ENCODE peak calls at places on chromosomes 1 and 21, in ten cellular contexts. L is IMR-90, N is NCI-H2227 treated with DMSO at 0.1 percent for 48 hours, I is pancreas, S is fibroblast of mammary gland, W is fibroblast of pulmonary artery, Q is A549, X is neural crest cell, A is nephron progenitor cell, H is NCI-H460. C is an unnamed sample.
A peak's percentile ranks its signal among the peaks of the same experiment; 100 is the strongest.

GRCh38 chr1:244801246-244801645 is 34.2 kb upstream of the COX20 start:
- DNase-seq in L (peak; percentile 13), N (no peak), I (peak; percentile 31), S (peak; percentile 45), W (peak; percentile 52), Q (peak; percentile 67), X (peak; percentile 8), A (no peak), H (peak; percentile 37), C (peak; percentile 21)

GRCh38 chr1:181704556-181704955 is 221.2 kb downstream of the CACNA1E start:
- DNase-seq in L (no peak), N (no peak), I (no peak), S (no peak), W (no peak), Q (no peak), X (peak; percentile 5), A (peak; percentile 9), H (no peak), C (no peak)

GRCh38 chr1:14778882-14779594 is 180.6 kb downstream of the KAZN start:
- DNase-seq in L (peak; percentile 15), N (no peak), I (peak; percentile 61), S (peak; percentile 12), W (peak; percentile 22), Q (peak; percentile 30), X (peak; percentile 64), A (peak; percentile 54), H (peak; percentile 12), C (no peak)

GRCh38 chr1:47791879-47792608 is 205.1 kb downstream of the TRABD2B start:
- DNase-seq in L (no peak), N (no peak), I (no peak), S (peak; percentile 13), W (no peak), Q (no peak), X (no peak), A (no peak), H (no peak), C (no peak)

GRCh38 chr1:155759966-155760630 is 71.2 kb downstream of the DAP3 start:
- DNase-seq in L (no peak), N (no peak), I (no peak), S (no peak), W (no peak), Q (no peak), X (no peak), A (no peak), H (no peak), C (no peak)

GRCh38 chr1:199010492-199010891 is 371.7 kb downstream of the PTPRC start:
- DNase-seq in L (no peak), N (no peak), I (no peak), S (no peak), W (no peak), Q (no peak), X (no peak), A (no peak), H (no peak), C (no peak)

GRCh38 chr1:41810446-41810845 is 108.3 kb downstream of the HIVEP3 start:
- DNase-seq in L (peak; percentile 63), N (no peak), I (no peak), S (peak; percentile 55), W (peak; percentile 61), Q (no peak), X (peak; percentile 29), A (peak; percentile 80), H (peak; percentile 15), C (peak; percentile 52)

GRCh38 chr21:43790053-43790524 is 712 bp downstream of the RRP1 start:
- DNase-seq in L (no peak), N (no peak), I (no peak), S (no peak), W (no peak), Q (no peak), X (no peak), A (no peak), H (no peak), C (no peak)

GRCh38 chr1:228064296-228064695 is 18.2 kb upstream of the ARF1 start:
- DNase-seq in L (no peak), N (no peak), I (no peak), S (no peak), W (no peak), Q (no peak), X (no peak), A (no peak), H (no peak), C (no peak)

GRCh38 chr1:17229379-17229778 is 19.5 kb upstream of the PADI3 start:
- DNase-seq in L (no peak), N (no peak), I (no peak), S (no peak), W (no peak), Q (no peak), X (no peak), A (no peak), H (no peak), C (no peak)

GRCh38 chr1:51734899-51735745 is 118.2 kb downstream of the OSBPL9 start:
- DNase-seq in L (no peak), N (no peak), I (no peak), S (peak; percentile 12), W (no peak), Q (no peak), X (no peak), A (no peak), H (no peak), C (no peak)

GRCh38 chr1:205531191-205532025 is 26.9 kb downstream of the CDK18 start:
- DNase-seq in L (no peak), N (no peak), I (no peak), S (no peak), W (no peak), Q (no peak), X (no peak), A (no peak), H (no peak), C (no peak)

GRCh38 chr1:31238986-31239613 is 587 bp downstream of the NKAIN1 start:
- DNase-seq in L (no peak), N (no peak), I (no peak), S (no peak), W (no peak), Q (no peak), X (peak; percentile 64), A (peak; percentile 70), H (no peak), C (peak; percentile 22)

GRCh38 chr1:59061876-59062275 is 235.0 kb upstream of the FGGY start:
- DNase-seq in L (peak; percentile 90), N (no peak), I (no peak), S (peak; percentile 96), W (peak; percentile 98), Q (no peak), X (no peak), A (no peak), H (peak; percentile 6), C (peak; percentile 97)

GRCh38 chr1:187067160-187067559 is 238.4 kb downstream of the PLA2G4A start:
- DNase-seq in L (no peak), N (peak; percentile 32), I (no peak), S (no peak), W (no peak), Q (no peak), X (no peak), A (no peak), H (no peak), C (no peak)

GRCh38 chr1:184456189-184456588 is 69.4 kb downstream of the C1orf21 start:
- DNase-seq in L (no peak), N (no peak), I (no peak), S (no peak), W (no peak), Q (no peak), X (no peak), A (no peak), H (no peak), C (no peak)

GRCh38 chr21:39869141-39869818 is 2.0 kb downstream of the PCP4 start:
- DNase-seq in L (no peak), N (no peak), I (no peak), S (no peak), W (no peak), Q (no peak), X (no peak), A (no peak), H (no peak), C (no peak)

GRCh38 chr1:245108909-245109308 is 45.9 kb upstream of the KIF26B start:
- DNase-seq in L (no peak), N (no peak), I (no peak), S (no peak), W (no peak), Q (no peak), X (no peak), A (no peak), H (no peak), C (no peak)

GRCh38 chr1:3465091-3465934 is 10.8 kb downstream of the ARHGEF16 start:
- DNase-seq in L (no peak), N (no peak), I (no peak), S (no peak), W (no peak), Q (no peak), X (no peak), A (peak; percentile 1), H (no peak), C (no peak)

GRCh38 chr21:14886001-14886400 is 178.8 kb downstream of the NRIP1 start:
- DNase-seq in L (no peak), N (no peak), I (no peak), S (no peak), W (no peak), Q (no peak), X (no peak), A (no peak), H (no peak), C (no peak)

GRCh38 chr1:91872560-91873081 is 13.3 kb downstream of the TGFBR3 start:
- DNase-seq in L (no peak), N (peak; percentile 16), I (no peak), S (peak; percentile 34), W (no peak), Q (no peak), X (no peak), A (no peak), H (no peak), C (peak; percentile 32)

GRCh38 chr1:221734187-221734586 is 7.7 kb downstream of the DUSP10 start:
- DNase-seq in L (no peak), N (no peak), I (no peak), S (no peak), W (no peak), Q (no peak), X (no peak), A (no peak), H (no peak), C (no peak)

GRCh38 chr1:109164538-109164937 is 49.2 kb upstream of the SARS1 start:
- DNase-seq in L (no peak), N (no peak), I (no peak), S (no peak), W (no peak), Q (no peak), X (no peak), A (no peak), H (no peak), C (no peak)

GRCh38 chr1:183303901-183304300 is 114.3 kb downstream of the NMNAT2 start:
- DNase-seq in L (peak; percentile 58), N (no peak), I (no peak), S (peak; percentile 70), W (peak; percentile 26), Q (no peak), X (no peak), A (no peak), H (no peak), C (peak; percentile 36)

GRCh38 chr21:41359289-41359688 is 2.5 kb upstream of the MX2 start:
- DNase-seq in L (no peak), N (no peak), I (no peak), S (no peak), W (no peak), Q (no peak), X (peak; percentile 21), A (no peak), H (no peak), C (no peak)

GRCh38 chr1:212609701-212610574 is 1.4 kb downstream of the ATF3 start:
- DNase-seq in L (no peak), N (no peak), I (no peak), S (no peak), W (no peak), Q (no peak), X (no peak), A (no peak), H (no peak), C (peak; percentile 37)

C was measured in fibroblast of lung.